ENCODE peak calls at places on chromosomes 6 and 20, in four cellular contexts. S is HepG2, M is GM12878, N is K562. K is an unnamed sample.

GRCh38 chr6:167576798-167577528 is 249.7 kb upstream of the AFDN start:
- DNase-seq in S (no peak), N (no peak), M (no peak), K (no peak)

GRCh38 chr6:43076928-43077809 is 1.1 kb downstream of the PTK7 start:
- DNase-seq in N (no peak), M (no peak), S (peak; percentile 50), K (peak; percentile 76)

GRCh38 chr6:65819152-65819551 is 112.1 kb upstream of the EYS start:
- DNase-seq in N (no peak), S (no peak), M (no peak), K (no peak)

GRCh38 chr20:43988867-43989266 is 74.2 kb downstream of the TOX2 start:
- DNase-seq in S (no peak), N (no peak), M (no peak), K (no peak)

GRCh38 chr6:128558924-128559323 is 38.5 kb upstream of the PTPRK start:
- DNase-seq in N (no peak), M (no peak), S (no peak), K (no peak)

GRCh38 chr6:82030301-82030700 is 217.2 kb downstream of the IBTK start:
- DNase-seq in M (no peak), S (no peak), N (no peak), K (no peak)

GRCh38 chr6:139278190-139278589 is 13.6 kb downstream of the TXLNB start:
- DNase-seq in S (no peak), N (no peak), M (no peak), K (no peak)

GRCh38 chr20:59772931-59773913 is 160.2 kb downstream of the SYCP2 start:
- DNase-seq in M (no peak), S (no peak), N (no peak), K (no peak)

GRCh38 chr6:152635949-152636674 is 1.1 kb downstream of the SYNE1 start:
- DNase-seq in N (no peak), S (no peak), M (no peak), K (peak; percentile 24)

GRCh38 chr6:88730602-88731001 is 232.8 kb downstream of the RNGTT start:
- DNase-seq in N (no peak), M (no peak), S (no peak), K (peak; percentile 32)

GRCh38 chr20:14470231-14470894 is 133.0 kb upstream of the FLRT3 start:
- DNase-seq in M (no peak), N (no peak), S (peak; percentile 66), K (no peak)

GRCh38 chr6:169158750-169159149 is 94.9 kb downstream of the THBS2 start:
- DNase-seq in S (no peak), N (no peak), M (no peak), K (no peak)

GRCh38 chr6:108168501-108168979 is 2.7 kb downstream of the NR2E1 start:
- DNase-seq in N (no peak), M (no peak), S (peak; percentile 12), K (peak; percentile 57)

GRCh38 chr20:33477386-33478234 is 12.3 kb upstream of the CBFA2T2 start:
- DNase-seq in N (no peak), S (no peak), M (no peak), K (peak; percentile 62)

GRCh38 chr6:30198166-30199084 is 14.8 kb downstream of the TRIM26 start:
- DNase-seq in M (no peak), N (no peak), S (no peak), K (no peak)

DNA sequence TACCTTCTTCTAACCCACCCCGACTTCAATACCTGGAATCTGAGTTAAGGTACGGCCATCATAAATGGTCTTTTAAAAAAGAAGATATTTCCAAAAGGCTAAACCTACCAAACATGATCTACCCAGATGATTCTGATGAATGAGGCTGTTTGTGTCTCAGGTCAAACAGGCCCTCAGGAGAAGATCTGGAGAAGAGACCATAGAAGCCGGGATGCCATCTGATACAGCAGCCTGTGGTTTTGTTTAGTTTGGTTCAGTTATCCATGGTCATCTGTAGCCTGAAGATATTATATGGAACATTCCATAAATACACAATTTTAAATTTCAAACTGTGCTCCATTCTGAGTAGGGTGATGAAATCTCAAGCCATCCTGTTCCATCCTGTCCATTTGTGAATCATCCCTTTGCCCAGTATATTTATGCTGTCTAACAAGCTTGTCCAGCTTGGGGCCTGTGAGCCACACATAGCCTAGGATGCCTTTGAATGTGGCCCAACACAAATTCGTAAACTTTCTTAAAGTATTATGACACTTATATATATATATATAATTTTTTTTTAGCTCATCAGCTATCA is 4.0 kb upstream of the CAP2 start:
- DNase-seq in S (no peak), M (no peak), N (no peak), K (no peak)
- TF ChIP-seq ETV6 in S (no peak), M (no peak), N (no peak), K (no peak)

DNA sequence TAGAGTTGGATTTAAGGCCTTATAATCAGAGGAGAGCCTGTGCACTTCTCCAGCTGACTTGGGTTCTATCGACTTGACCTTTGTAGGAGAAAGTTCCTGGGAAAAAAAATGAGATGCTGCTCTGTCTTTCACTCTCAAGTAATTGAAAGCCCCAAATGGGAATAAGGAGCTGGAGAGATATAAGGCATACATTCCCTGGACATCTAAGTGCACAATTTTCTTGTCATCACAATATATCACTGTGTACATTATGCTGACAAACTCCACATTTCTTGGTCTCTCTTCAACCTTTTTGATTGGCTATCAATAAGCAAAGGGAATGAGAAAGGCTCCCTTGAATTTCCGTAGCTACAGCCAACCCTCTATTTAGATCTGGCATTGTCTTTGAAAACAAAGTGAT is 450.1 kb upstream of the MAN1A1 start:
- DNase-seq in M (no peak), S (no peak), N (no peak), K (no peak)
- TF ChIP-seq ESRRA in M (no peak), S (no peak), N (no peak), K (no peak)

GRCh38 chr6:161486903-161487531 is 213.2 kb upstream of the AGPAT4 start:
- DNase-seq in N (no peak), M (no peak), S (no peak), K (no peak)

GRCh38 chr6:161487694-161488093 is 213.8 kb upstream of the AGPAT4 start:
- DNase-seq in S (no peak), M (no peak), N (no peak), K (no peak)

GRCh38 chr6:161486326-161486725 is 212.5 kb upstream of the AGPAT4 start:
- DNase-seq in M (no peak), S (no peak), N (peak; percentile 14), K (no peak)

GRCh38 chr6:161493731-161494130 is 219.9 kb upstream of the AGPAT4 start:
- DNase-seq in N (no peak), M (no peak), S (no peak), K (no peak)

GRCh38 chr6:161489626-161490306 is 215.9 kb upstream of the AGPAT4 start:
- DNase-seq in S (no peak), N (no peak), M (no peak), K (no peak)
- TF ChIP-seq ETV6 in S (no peak), N (no peak), M (no peak), K (no peak)

DNA sequence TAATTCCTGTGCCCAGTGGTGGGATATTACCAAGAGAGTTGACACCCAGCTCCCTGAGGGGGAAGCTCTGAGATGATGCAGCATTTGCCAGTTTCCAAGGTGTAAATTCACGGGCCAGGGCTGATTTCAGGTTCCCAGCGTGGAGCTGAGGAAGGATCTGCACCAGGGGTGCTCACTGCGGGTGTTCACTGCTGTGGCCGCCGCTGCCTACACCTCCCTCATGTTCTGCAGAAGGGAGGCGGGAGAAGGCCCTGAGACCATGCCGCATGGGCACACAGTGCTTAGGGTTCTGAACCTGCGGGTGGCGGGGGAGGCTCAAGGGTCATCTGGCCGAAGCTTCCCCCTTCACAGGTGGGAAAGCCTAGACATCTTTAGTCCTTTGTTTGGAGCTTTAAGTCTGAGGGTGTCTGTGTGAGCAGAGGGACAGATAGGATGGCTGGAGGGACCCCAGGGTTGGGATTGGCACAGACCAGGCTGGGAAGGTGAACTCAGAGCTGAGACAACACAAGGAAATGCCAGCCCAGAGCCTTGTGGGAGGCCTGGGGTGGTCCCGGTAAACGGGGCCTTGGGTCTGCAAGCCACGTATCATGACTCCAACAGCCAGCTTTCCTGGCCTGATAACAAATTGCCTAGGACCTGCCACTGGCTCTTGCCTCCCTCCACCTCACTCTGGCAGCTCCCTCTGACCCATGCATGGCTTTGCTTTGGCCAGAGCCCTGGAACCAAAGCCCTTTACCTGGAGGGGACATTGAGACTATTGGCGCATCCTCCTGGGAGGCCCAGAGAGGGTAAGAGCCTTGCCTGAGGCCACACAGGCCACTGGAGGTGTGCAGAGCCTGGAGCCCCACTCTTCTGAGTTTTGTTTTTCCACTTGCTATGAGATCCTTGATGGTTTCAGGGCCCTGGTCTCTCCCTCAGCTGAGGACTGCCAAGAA is 40.4 kb downstream of the SYNJ2 start:
- DNase-seq in M (no peak), N (no peak), S (no peak), K (no peak)
- TF ChIP-seq ESRRA in M (no peak), N (no peak), S (no peak), K (no peak)

DNA sequence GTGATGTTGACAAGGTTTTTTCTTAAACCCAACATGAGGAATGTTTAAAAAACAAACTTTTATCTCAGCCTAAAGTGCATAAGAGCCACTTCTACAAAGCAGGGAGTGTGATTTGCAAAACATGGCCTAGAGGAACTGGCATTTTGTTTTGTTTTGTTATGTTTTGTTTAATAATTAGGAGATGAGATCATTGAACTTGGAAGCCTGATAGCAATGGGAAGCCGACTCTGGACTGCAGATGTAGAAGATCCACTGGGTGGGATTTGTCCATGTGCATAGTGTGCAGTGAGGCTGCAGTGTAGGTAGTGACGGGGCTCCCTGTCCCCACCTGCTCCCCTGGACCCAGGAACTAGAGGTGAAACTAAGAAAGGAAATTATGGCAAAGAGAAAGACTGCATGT is 17.7 kb upstream of the MAP3K4 start:
- DNase-seq in M (no peak), N (no peak), S (no peak), K (no peak)
- TF ChIP-seq ETV6 in M (no peak), N (no peak), S (no peak), K (no peak)

DNA sequence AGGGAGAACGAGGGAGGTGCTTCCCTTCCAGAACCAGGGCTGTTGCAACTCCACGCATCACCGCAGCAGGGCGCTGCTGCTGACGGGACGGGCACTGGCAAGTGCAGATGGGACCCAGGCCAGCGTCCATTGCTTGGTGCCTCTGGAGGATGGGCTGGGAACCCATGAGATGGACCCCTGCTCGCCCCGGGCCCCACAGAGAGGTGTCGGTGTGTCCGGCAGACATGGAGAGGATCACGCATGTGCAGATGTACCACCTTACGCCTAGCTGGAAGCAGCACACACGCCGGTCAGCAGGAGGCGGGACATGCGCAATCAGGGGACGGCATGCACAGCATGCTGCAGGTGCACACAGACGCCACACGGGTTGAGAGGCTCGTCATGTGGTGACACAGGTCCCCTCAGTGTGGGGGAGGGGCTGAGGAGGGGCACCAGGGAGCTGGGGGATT is 5.7 kb downstream of the CABLES2 start:
- DNase-seq in N (no peak), M (no peak), S (no peak), K (peak; percentile 87)
- TF ChIP-seq ESRRA in N (no peak), M (no peak), S (no peak), K (no peak)

DNA sequence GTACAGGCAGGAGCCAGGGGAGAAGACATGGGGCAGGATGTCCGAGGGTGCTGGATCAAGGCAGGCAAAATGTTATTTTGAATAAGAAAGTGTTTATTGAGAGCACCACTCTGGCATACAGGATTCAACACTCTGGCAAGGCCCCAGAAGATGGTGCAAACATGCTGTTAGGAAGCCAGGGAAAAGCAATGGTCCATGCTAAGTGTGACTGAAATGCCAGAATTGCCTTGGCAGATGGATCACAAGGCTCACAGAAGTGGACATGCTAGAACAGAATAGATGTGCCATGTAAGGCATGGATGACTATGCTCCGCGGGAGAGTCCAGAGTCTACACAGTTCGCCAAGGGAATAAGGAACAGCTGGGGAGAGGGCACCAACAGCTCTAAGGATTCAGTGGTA is 54.6 kb downstream of the QRSL1 start:
- DNase-seq in N (no peak), S (no peak), M (no peak), K (no peak)
- TF ChIP-seq ETV6 in N (no peak), S (no peak), M (no peak), K (no peak)